ENCODE peak calls at places on chromosomes 13 and 19, in four cellular contexts. Q is SK-N-SH; Y is aorta; Z is stimulated activated CD8-positive, alpha-beta memory T cell treated with anti-CD3 and anti-CD28 coated beads, Interleukin-15, amount 100 ng/mL, for 1 hour. I is an unnamed sample.
A peak's percentile ranks its signal among the peaks of the same experiment; 100 is the strongest.

GRCh38 chr13:43783820-43784219 is 3.0 kb downstream of the ENOX1 start:
- DNase-seq in Y (no peak), Z (no peak), Q (peak; percentile 56), I (no peak)

GRCh38 chr19:6164906-6165531 is 29.6 kb downstream of the ACSBG2 start:
- DNase-seq in Q (no peak), Y (no peak), Z (no peak), I (no peak)

GRCh38 chr13:103097366-103097928 is 31.2 kb upstream of the SLC10A2 start:
- DNase-seq in Z (no peak), Y (no peak), Q (no peak), I (no peak)

GRCh38 chr19:46648961-46649960 is 11.7 kb downstream of the DACT3 start:
- DNase-seq in Q (no peak), Z (no peak), Y (no peak), I (peak; percentile 63)

GRCh38 chr19:46080561-46080960 is 39.8 kb upstream of the IGFL4 start:
- DNase-seq in Q (no peak), Z (no peak), Y (no peak), I (no peak)

GRCh38 chr13:38758278-38758677 is 71.4 kb downstream of the FREM2 start:
- DNase-seq in Y (no peak), Q (no peak), Z (no peak), I (peak; percentile 43)

GRCh38 chr13:48629282-48629681 is 24.4 kb upstream of the CYSLTR2 start:
- DNase-seq in Z (no peak), Q (no peak), Y (no peak), I (no peak)

GRCh38 chr13:44352202-44352601 is 21.4 kb upstream of the SERP2 start:
- DNase-seq in Y (no peak), Q (no peak), Z (no peak), I (no peak)

GRCh38 chr13:99496322-99497142 is 4.7 kb upstream of the TM9SF2 start:
- DNase-seq in Y (no peak), Z (peak; percentile 51), Q (no peak), I (no peak)

GRCh38 chr13:99926014-99926731 is 45.4 kb downstream of the ZIC5 start:
- DNase-seq in Y (no peak), Q (peak; percentile 38), Z (no peak), I (no peak)

GRCh38 chr13:85406269-85406975 is 392.8 kb downstream of the SLITRK6 start:
- DNase-seq in Z (no peak), Y (no peak), Q (no peak), I (no peak)

GRCh38 chr19:11018743-11019142 is 57.9 kb downstream of the SMARCA4 start:
- DNase-seq in Z (no peak), Q (no peak), Y (no peak), I (no peak)

GRCh38 chr13:30002577-30002976 is 152.2 kb upstream of the UBL3 start:
- DNase-seq in Y (no peak), Z (no peak), Q (no peak), I (no peak)

GRCh38 chr19:4633140-4633967 is 6.0 kb upstream of the TNFAIP8L1 start:
- DNase-seq in Q (peak; percentile 73), Y (peak; percentile 83), Z (no peak), I (peak; percentile 72)

GRCh38 chr19:52190679-52191293 is 934 bp downstream of the PPP2R1A start:
- DNase-seq in Z (no peak), Q (peak; percentile 56), Y (peak; percentile 79), I (no peak)

GRCh38 chr13:75079226-75079625 is 402.7 kb downstream of the TBC1D4 start:
- DNase-seq in Z (no peak), Q (no peak), Y (no peak), I (no peak)

GRCh38 chr19:38194061-38194701 is 29.8 kb downstream of the DPF1 start:
- DNase-seq in Q (no peak), Z (no peak), Y (no peak), I (no peak)